ENCODE peak calls at places on chromosomes 11 and 22, in five cellular contexts. D, Q, K, I and J are unnamed samples.
A peak's percentile ranks its signal among the peaks of the same experiment; 100 is the strongest.

GRCh38 chr22:33720166-33720878 is 200.0 kb downstream of the LARGE1 start:
- DNase-seq in I (no peak), Q (no peak), D (no peak), K (no peak), J (no peak)

GRCh38 chr22:43428005-43428485 is 16.2 kb downstream of the MPPED1 start:
- DNase-seq in Q (no peak), D (no peak), K (no peak), I (no peak), J (no peak)

GRCh38 chr11:71948314-71949027 is 19.6 kb downstream of the RNF121 start:
- DNase-seq in Q (no peak), K (peak; percentile 28), I (no peak), D (no peak), J (no peak)

GRCh38 chr11:94563176-94563847 is 3.9 kb upstream of the PIWIL4 start:
- DNase-seq in Q (no peak), K (no peak), D (peak; percentile 26), I (no peak), J (peak; percentile 72)

GRCh38 chr11:119779195-119780071 is 50.4 kb upstream of the NECTIN1 start:
- DNase-seq in I (no peak), D (no peak), K (no peak), Q (no peak), J (no peak)

GRCh38 chr22:49536571-49537131 is 291.0 kb downstream of the BRD1 start:
- DNase-seq in I (no peak), D (no peak), K (no peak), Q (no peak), J (no peak)

GRCh38 chr11:79864882-79865281 is 424.1 kb upstream of the TENM4 start:
- DNase-seq in K (no peak), I (no peak), Q (no peak), D (no peak), J (no peak)

GRCh38 chr11:131810511-131810910 is 440.1 kb downstream of the NTM start:
- DNase-seq in D (no peak), Q (no peak), I (no peak), K (no peak), J (no peak)

GRCh38 chr22:21038405-21038804 is 6.0 kb upstream of the SLC7A4 start:
- DNase-seq in D (no peak), Q (no peak), I (no peak), K (no peak), J (peak; percentile 16)

GRCh38 chr22:20117656-20118571 is 888 bp upstream of the TRMT2A start:
- DNase-seq in D (no peak), Q (peak; percentile 84), I (peak; percentile 77), K (peak; percentile 57), J (peak; percentile 30)

GRCh38 chr11:128181090-128181485 is 406.3 kb downstream of the ETS1 start:
- DNase-seq in K (no peak), D (no peak), Q (no peak), I (no peak), J (peak; percentile 66)

GRCh38 chr11:61542024-61542461 is 33.5 kb downstream of the LRRC10B start:
- DNase-seq in I (no peak), K (no peak), Q (no peak), D (no peak), J (no peak)

GRCh38 chr11:72776844-72777754 is 16.7 kb downstream of the STARD10 start:
- DNase-seq in Q (no peak), D (no peak), K (no peak), I (no peak), J (no peak)

GRCh38 chr11:78465169-78465942 is 47.7 kb upstream of the GAB2 start:
- DNase-seq in K (no peak), Q (peak; percentile 22), D (no peak), I (no peak), J (no peak)

GRCh38 chr22:49373801-49374226 is 453.9 kb downstream of the BRD1 start:
- DNase-seq in Q (no peak), D (no peak), I (no peak), K (no peak), J (no peak)

GRCh38 chr11:118314985-118315384 is 10.5 kb downstream of the CD3E start:
- DNase-seq in Q (no peak), D (no peak), K (no peak), I (no peak), J (no peak)

GRCh38 chr11:76380161-76380976 is 563 bp downstream of the THAP12 start:
- DNase-seq in D (no peak), Q (peak; percentile 71), K (peak; percentile 25), I (peak; percentile 34), J (peak; percentile 31)

GRCh38 chr11:70405679-70406395 is 7.5 kb downstream of the CTTN start:
- DNase-seq in Q (no peak), I (no peak), D (no peak), K (no peak), J (no peak)

GRCh38 chr11:24886880-24887619 is 390.2 kb downstream of the LUZP2 start:
- DNase-seq in I (no peak), K (no peak), Q (no peak), D (no peak), J (no peak)

GRCh38 chr11:14312736-14313438 is 46.1 kb downstream of the RRAS2 start:
- DNase-seq in K (no peak), I (no peak), D (peak; percentile 29), Q (no peak), J (peak; percentile 27)

GRCh38 chr11:35750981-35751663 is 88.5 kb downstream of the TRIM44 start:
- DNase-seq in K (no peak), I (no peak), Q (no peak), D (no peak), J (no peak)

GRCh38 chr22:27723708-27724107 is 77.8 kb downstream of the MN1 start:
- DNase-seq in Q (no peak), K (no peak), I (no peak), D (no peak), J (no peak)

GRCh38 chr11:59992420-59992819 is 24.6 kb upstream of the OOSP4B start:
- DNase-seq in D (no peak), K (no peak), Q (no peak), I (no peak), J (no peak)